ENCODE peak calls at places on chromosomes 1 and 21, in five cellular contexts. F is CD8-positive, alpha-beta memory T cell; N is tibial nerve; O is neural progenitor cell; P is adrenal gland. X is an unnamed sample.
A peak's percentile ranks its signal among the peaks of the same experiment; 100 is the strongest.

GRCh38 chr21:18424250-18424649 is 20.7 kb upstream of the TMPRSS15 start:
- DNase-seq in F (no peak), N (no peak), P (no peak), O (no peak), X (no peak)

GRCh38 chr1:231058416-231059109 is 18.5 kb upstream of the FAM89A start:
- DNase-seq in N (no peak), O (no peak), P (no peak), F (no peak), X (no peak)

GRCh38 chr1:150976879-150977694 is 2.5 kb upstream of the CERS2 start:
- DNase-seq in F (peak; percentile 60), P (peak; percentile 93), O (peak; percentile 53), N (peak; percentile 80), X (peak; percentile 33)

GRCh38 chr1:237756304-237756967 is 134.3 kb downstream of the ZP4 start:
- DNase-seq in N (no peak), F (no peak), O (no peak), P (no peak), X (no peak)

GRCh38 chr1:161506336-161507223 is 1.3 kb downstream of the FCGR2A start:
- DNase-seq in F (no peak), P (peak; percentile 45), N (no peak), O (no peak), X (no peak)

GRCh38 chr1:31783846-31784245 is 19.7 kb upstream of the ADGRB2 start:
- DNase-seq in N (no peak), P (no peak), F (no peak), O (no peak), X (no peak)

GRCh38 chr1:37948841-37949240 is 2.0 kb upstream of the INPP5B start:
- DNase-seq in O (no peak), P (no peak), N (no peak), F (no peak), X (no peak)

GRCh38 chr1:217493290-217493689 is 137.6 kb downstream of the GPATCH2 start:
- DNase-seq in O (no peak), P (no peak), F (no peak), N (no peak), X (no peak)

GRCh38 chr1:185257947-185258203 is 59.2 kb downstream of the IVNS1ABP start:
- DNase-seq in N (no peak), O (no peak), P (no peak), F (no peak), X (no peak)

GRCh38 chr1:93965888-93966287 is 56.7 kb upstream of the GCLM start:
- DNase-seq in N (no peak), O (no peak), P (no peak), F (no peak), X (no peak)
- H3K27ac ChIP-seq in N (no peak overlapping the region), O (no peak overlapping the region), P (no peak overlapping the region), F (no peak overlapping the region), X (no peak overlapping the region)

DNA sequence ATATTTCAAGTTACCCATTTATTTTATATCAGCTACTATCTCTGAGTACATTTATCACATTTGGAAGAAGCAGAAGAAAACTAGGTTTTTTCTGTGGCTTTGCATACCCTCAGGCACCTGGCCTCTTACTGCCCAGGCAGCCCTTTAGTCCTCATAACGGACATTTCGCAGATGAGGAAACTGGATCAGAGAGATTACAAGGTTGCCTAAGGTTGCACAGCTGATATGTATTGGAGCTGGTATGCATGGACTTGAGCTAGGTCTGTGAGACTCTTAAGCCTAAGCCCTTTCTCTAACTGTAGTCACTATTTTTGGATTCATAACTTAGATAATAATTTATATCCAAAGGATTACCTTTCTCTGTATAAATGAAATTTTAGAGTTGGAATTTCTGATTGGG is 4.0 kb downstream of the CNIH3 start:
- DNase-seq in P (no peak), N (no peak), O (no peak), F (no peak), X (no peak)
- H3K4me3 ChIP-seq in P (no peak overlapping the region), N (no peak overlapping the region), O (no peak overlapping the region), F (no peak overlapping the region), X (no peak overlapping the region)

GRCh38 chr1:25870614-25871013 is 4.9 kb downstream of the PAQR7 start:
- DNase-seq in F (no peak), O (no peak), N (no peak), P (no peak), X (no peak)
- H3K27ac ChIP-seq in F (no peak overlapping the region), O (no peak overlapping the region), N (no peak overlapping the region), P (no peak overlapping the region), X (no peak overlapping the region)

DNA sequence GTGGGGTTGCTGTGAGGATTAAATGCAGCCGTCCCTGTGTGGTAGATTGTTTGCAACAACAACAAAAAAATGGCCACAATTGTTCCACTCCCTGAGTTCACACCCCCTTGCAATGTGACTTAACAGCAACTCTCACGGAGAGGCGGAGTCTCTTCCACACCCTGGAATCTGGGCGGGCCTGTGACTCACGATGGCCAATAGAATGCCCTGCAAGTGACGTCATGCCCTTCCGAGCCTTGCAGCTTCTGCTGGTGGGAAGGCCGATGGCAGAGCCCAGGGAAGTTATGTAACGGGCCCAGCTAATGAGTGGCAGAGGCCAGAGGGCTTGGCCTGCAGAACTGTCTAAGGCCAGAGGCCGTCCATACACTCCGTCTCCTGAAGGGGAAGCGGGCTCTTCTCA is 87.9 kb downstream of the RIPK4 start:
- DNase-seq in N (peak; percentile 87), P (peak; percentile 89), F (no peak), O (peak; percentile 96), X (no peak)
- H3K4me3 ChIP-seq in N (no peak overlapping the region), P (no peak overlapping the region), F (no peak overlapping the region), O (no peak overlapping the region), X (no peak overlapping the region)

DNA sequence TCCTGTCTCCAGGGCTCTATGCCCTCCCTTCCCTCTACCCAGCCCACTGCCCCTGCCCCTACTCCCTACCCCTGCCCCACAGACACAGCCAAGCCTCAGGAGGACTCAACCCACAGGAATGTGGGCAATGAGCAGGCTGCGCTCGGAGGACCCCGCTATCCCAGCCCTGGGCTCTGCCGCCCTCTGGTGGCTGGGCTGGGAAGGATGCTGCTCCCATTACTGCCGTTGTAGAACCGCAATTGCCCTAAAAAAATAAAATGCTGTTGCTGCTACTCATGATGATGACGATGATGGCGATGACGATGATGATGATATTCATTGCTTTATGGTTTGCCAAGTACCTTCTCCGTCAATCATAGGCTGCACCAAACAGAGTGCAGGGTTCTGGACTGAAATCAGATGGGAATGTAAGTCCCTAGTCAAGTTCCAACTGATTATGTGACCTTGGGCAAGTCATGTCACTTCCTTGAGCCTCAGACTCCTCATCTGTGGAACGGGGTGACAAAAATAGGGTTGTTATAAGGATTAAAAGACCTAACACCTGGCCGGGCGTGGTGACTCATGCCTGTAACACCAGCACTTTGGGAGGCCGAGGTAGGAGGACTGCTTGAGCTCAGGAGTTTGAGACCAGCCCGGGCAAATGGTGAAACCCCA is 24.6 kb downstream of the ARHGEF19 start:
- DNase-seq in F (peak; percentile 75), N (peak; percentile 85), O (peak; percentile 81), P (peak; percentile 62), X (peak; percentile 55)
- H3K27ac ChIP-seq in F (no peak overlapping the region), N (peak overlapping the region; percentile 56), O (no peak overlapping the region), P (no peak overlapping the region), X (no peak overlapping the region)

GRCh38 chr1:111505641-111506119 is 2.2 kb upstream of the ADORA3 start:
- DNase-seq in O (no peak), N (no peak), P (no peak), F (no peak), X (no peak)
- H3K4me3 ChIP-seq in O (no peak overlapping the region), N (no peak overlapping the region), P (no peak overlapping the region), F (no peak overlapping the region), X (no peak overlapping the region)

GRCh38 chr1:93701619-93702018 is 20.0 kb upstream of the BCAR3 start:
- DNase-seq in F (no peak), N (no peak), O (no peak), P (peak; percentile 37), X (no peak)
- H3K27ac ChIP-seq in F (no peak overlapping the region), N (no peak overlapping the region), O (no peak overlapping the region), P (no peak overlapping the region), X (no peak overlapping the region)